ENCODE peak calls at places on chromosome 12, in six cellular contexts. V, C, P, O, F and N are unnamed samples.

GRCh38 chr12:98821849-98822248 is 176.8 kb downstream of the APAF1 start:
- DNase-seq in V (no peak), C (no peak), P (no peak), O (no peak), F (peak), N (no peak)

GRCh38 chr12:43578782-43579181 is 26.8 kb upstream of the ADAMTS20 start:
- DNase-seq in V (peak), C (peak), P (no peak), O (peak), F (peak), N (no peak)

GRCh38 chr12:583251-583869 is 79.9 kb downstream of the NINJ2 start:
- DNase-seq in V (no peak), C (no peak), P (peak), O (no peak), F (no peak), N (no peak)

GRCh38 chr12:6394398-6394797 is 10.4 kb downstream of the LTBR start:
- DNase-seq in V (no peak), C (no peak), P (no peak), O (no peak), F (no peak), N (no peak)

GRCh38 chr12:125540580-125541204 is 475.5 kb downstream of the AACS start:
- DNase-seq in V (no peak), C (no peak), P (no peak), O (no peak), F (no peak), N (no peak)

GRCh38 chr12:89016970-89017778 is 335.1 kb downstream of the DUSP6 start:
- DNase-seq in V (peak), C (peak), P (peak), O (peak), F (peak), N (peak)

GRCh38 chr12:44317651-44318126 is 481.8 kb downstream of the TMEM117 start:
- DNase-seq in V (no peak), C (peak), P (peak), O (peak), F (peak), N (peak)

GRCh38 chr12:102528111-102528510 is 47.7 kb upstream of the IGF1 start:
- DNase-seq in V (no peak), C (peak), P (no peak), O (peak), F (peak), N (no peak)

GRCh38 chr12:42744539-42745156 is 155.1 kb upstream of the PRICKLE1 start:
- DNase-seq in V (peak), C (peak), P (no peak), O (no peak), F (peak), N (peak)

GRCh38 chr12:12699345-12699744 is 3.4 kb upstream of the GPR19 start:
- DNase-seq in V (no peak), C (no peak), P (no peak), O (no peak), F (no peak), N (no peak)

GRCh38 chr12:111126331-111126730 is 206.0 kb upstream of the MYL2 start:
- DNase-seq in V (no peak), C (no peak), P (no peak), O (no peak), F (no peak), N (no peak)

GRCh38 chr12:85874064-85874463 is at the start of gene NTS:
- DNase-seq in V (no peak), C (no peak), P (peak), O (no peak), F (no peak), N (peak)

GRCh38 chr12:28253175-28253641 is 63.0 kb downstream of the CCDC91 start:
- DNase-seq in V (peak), C (peak), P (no peak), O (peak), F (peak), N (peak)

GRCh38 chr12:72133497-72134055 is 138.6 kb upstream of the TRHDE start:
- DNase-seq in V (no peak), C (no peak), P (peak), O (peak), F (no peak), N (peak)

GRCh38 chr12:10214131-10214876 is 1.6 kb downstream of the GABARAPL1 start:
- DNase-seq in V (peak), C (peak), P (peak), O (peak), F (peak), N (peak)

GRCh38 chr12:92719674-92720073 is 16.9 kb downstream of the PLEKHG7 start:
- DNase-seq in V (no peak), C (peak), P (no peak), O (peak), F (peak), N (peak)

GRCh38 chr12:93139028-93139665 is 210.1 kb upstream of the EEA1 start:
- DNase-seq in V (no peak), C (no peak), P (no peak), O (no peak), F (no peak), N (peak)

GRCh38 chr12:45302621-45303020 is 86.7 kb downstream of the ANO6 start:
- DNase-seq in V (no peak), C (no peak), P (no peak), O (peak), F (no peak), N (no peak)

GRCh38 chr12:47715877-47716548 is 9.3 kb downstream of the ENDOU start:
- DNase-seq in V (no peak), C (no peak), P (no peak), O (no peak), F (no peak), N (no peak)

GRCh38 chr12:95859947-95860850 is 1.4 kb downstream of the SNRPF start:
- DNase-seq in V (peak), C (no peak), P (no peak), O (no peak), F (no peak), N (no peak)
- H2AFZ ChIP-seq in V (peak), C (no peak), P (no peak), O (no peak), F (no peak), N (no peak)

GRCh38 chr12:19894049-19894448 is 454.8 kb downstream of the AEBP2 start:
- DNase-seq in V (peak), C (peak), P (no peak), O (peak), F (peak), N (peak)
- H3K9ac ChIP-seq in V (no peak), C (no peak), P (no peak), O (no peak), F (no peak), N (no peak)

GRCh38 chr12:96982671-96983070 is 75.6 kb downstream of the NEDD1 start:
- DNase-seq in V (no peak), C (no peak), P (no peak), O (no peak), F (no peak), N (no peak)
- TF ChIP-seq CTCF in V (no peak), C (no peak), P (no peak), O (no peak), F (no peak), N (no peak)

GRCh38 chr12:51082561-51083139 is 746 bp downstream of the CSRNP2 start:
- DNase-seq in V (peak), C (peak), P (no peak), O (peak), F (peak), N (peak)
- H2AFZ ChIP-seq in V (peak), C (peak), P (peak), O (peak), F (peak), N (peak)

DNA sequence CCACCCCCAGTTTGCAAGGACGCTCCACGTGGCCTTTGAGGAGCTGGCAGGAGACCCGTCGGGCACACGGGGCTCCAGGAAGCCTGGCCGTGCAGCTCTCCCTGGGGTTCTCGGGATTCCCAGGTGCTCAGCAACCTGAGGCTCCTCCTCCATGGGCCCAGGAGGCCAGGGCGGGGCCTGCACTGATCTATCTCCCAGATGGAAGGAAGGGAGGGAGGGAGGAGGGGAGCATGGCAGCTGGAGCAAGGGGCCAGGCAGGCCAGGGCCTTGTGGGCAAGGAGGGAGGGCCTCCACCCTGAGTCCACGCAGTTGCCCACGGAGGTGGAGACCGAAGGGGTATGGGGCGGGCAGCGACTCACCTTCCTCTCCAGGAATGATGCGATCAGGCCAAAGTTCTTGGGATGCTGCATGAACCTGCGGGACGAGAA is 127.3 kb downstream of the RFLNA start:
- DNase-seq in V (peak), C (no peak), P (no peak), O (no peak), F (no peak), N (peak)
- H3K9ac ChIP-seq in V (no peak), C (peak), P (no peak), O (peak), F (peak), N (peak)

DNA sequence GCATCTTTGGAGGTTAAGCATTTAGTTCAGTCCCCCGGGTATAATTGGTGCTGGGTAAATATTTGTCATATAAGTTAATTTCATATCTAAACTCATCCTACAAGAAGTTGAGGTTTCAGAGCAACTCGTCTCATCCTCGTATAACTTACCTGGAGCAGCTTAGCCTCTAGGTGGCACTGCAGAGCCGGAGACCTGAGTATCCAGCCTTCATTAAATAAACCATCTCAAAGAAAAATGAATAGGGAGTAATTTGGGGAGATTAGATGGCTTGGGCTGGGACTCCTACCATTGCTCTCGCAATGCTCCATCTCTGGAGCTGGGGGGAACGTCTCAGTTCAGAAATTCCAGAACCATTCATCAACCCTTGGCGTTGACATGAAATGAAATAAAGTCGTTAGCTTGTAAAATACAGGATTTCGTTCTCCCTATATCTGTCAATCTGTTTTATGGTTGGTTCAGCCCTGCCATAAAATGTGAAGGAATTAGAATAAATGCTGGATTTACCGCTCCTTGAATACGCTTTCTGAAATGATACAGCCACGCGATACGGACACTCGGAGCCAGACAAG is 122.9 kb upstream of the TMEM132D start:
- DNase-seq in V (no peak), C (no peak), P (peak), O (no peak), F (no peak), N (peak)
- TF ChIP-seq CTCF in V (peak), C (peak), P (peak), O (no peak), F (peak), N (peak)

DNA sequence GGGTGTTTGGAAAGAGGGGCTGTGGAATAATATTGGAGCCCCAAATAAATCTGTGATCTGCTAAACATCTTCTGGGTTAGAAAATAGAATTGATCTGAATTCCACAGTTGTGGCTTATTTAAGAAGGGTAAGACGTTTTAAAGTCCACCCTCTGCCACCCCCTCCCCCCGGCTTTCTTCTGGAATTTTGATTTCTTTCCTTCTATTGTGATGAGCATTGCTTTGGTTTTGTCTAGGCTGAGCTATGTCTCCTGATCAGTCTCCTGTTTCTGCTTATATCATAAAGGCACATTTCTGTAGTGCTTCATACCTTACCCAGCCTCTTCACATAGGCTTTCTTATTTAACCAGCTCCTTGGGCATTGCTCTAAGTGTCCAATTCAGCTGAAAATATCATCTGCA is 77.3 kb upstream of the SLC38A2 start:
- DNase-seq in V (no peak), C (no peak), P (no peak), O (no peak), F (no peak), N (no peak)
- H2AFZ ChIP-seq in V (peak), C (no peak), P (no peak), O (no peak), F (no peak), N (no peak)

DNA sequence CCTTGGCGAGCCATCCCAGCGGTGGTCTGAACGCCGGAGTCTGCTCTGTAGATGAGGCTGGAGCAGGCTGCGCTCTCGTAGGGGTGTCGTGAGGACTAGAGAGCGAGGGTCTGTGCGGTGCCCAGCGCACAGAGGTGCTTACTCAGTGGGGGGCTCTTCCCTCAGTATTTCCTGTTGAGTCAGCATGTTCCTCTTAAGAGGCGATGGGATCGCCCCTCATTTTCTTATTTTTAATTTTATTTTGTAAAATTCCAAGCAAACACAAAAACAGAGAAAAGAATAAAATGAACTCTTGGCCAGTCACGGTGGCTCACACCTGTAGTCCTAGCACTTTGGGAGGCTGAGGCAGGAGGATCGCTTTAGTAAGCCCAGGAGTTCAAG is 40.8 kb upstream of the BCL7A start:
- DNase-seq in V (no peak), C (no peak), P (no peak), O (no peak), F (no peak), N (no peak)
- H3K9ac ChIP-seq in V (no peak), C (no peak), P (no peak), O (no peak), F (no peak), N (no peak)